ENCODE peak calls at places on chromosomes 6 and 20, in four cellular contexts. W is K562, G is HL-60, N is GM12878. U is an unnamed sample.

GRCh38 chr20:34522969-34523871 is 7.0 kb downstream of the DYNLRB1 start:
- DNase-seq in W (peak; percentile 70), G (no peak), N (no peak), U (peak; percentile 53)

GRCh38 chr20:19807901-19808300 is 49.8 kb downstream of the RIN2 start:
- DNase-seq in W (no peak), G (no peak), N (no peak), U (no peak)

GRCh38 chr20:37921341-37921929 is 18.5 kb downstream of the VSTM2L start:
- DNase-seq in W (no peak), G (no peak), N (peak; percentile 51), U (no peak)

GRCh38 chr6:38337819-38338465 is 301.8 kb downstream of the BTBD9 start:
- DNase-seq in W (no peak), G (no peak), N (no peak), U (no peak)

GRCh38 chr20:5720696-5721095 is 29.5 kb upstream of the SHLD1 start:
- DNase-seq in W (no peak), G (no peak), N (no peak), U (no peak)

GRCh38 chr20:63425846-63426485 is 46.5 kb downstream of the KCNQ2 start:
- DNase-seq in W (peak; percentile 14), G (no peak), N (no peak), U (no peak)

GRCh38 chr6:124200661-124201060 is 397.0 kb downstream of the NKAIN2 start:
- DNase-seq in W (no peak), G (no peak), N (no peak), U (no peak)

GRCh38 chr20:58690851-58691250 is 1.7 kb upstream of the NPEPL1 start:
- DNase-seq in W (no peak), G (peak; percentile 32), N (no peak), U (no peak)

GRCh38 chr20:47456952-47457724 is 44.5 kb upstream of the NCOA3 start:
- DNase-seq in W (peak; percentile 20), G (no peak), N (no peak), U (no peak)

GRCh38 chr20:39775110-39775509 is 813.0 kb downstream of the DHX35 start:
- DNase-seq in W (no peak), G (no peak), N (no peak), U (no peak)

GRCh38 chr6:42304313-42304712 is 86.7 kb upstream of the MRPS10 start:
- DNase-seq in W (no peak), G (no peak), N (no peak), U (no peak)

GRCh38 chr6:4564746-4565145 is 211.5 kb upstream of the CDYL start:
- DNase-seq in W (no peak), G (no peak), N (no peak), U (no peak)

GRCh38 chr6:14283600-14284235 is 166.1 kb downstream of the CD83 start:
- DNase-seq in W (no peak), G (peak; percentile 27), N (no peak), U (no peak)

GRCh38 chr6:52992980-52993379 is 2.1 kb downstream of the GSTA4 start:
- DNase-seq in W (no peak), G (no peak), N (no peak), U (no peak)

GRCh38 chr6:22447191-22447590 is 122.2 kb upstream of the HDGFL1 start:
- DNase-seq in W (no peak), G (no peak), N (no peak), U (no peak)

GRCh38 chr6:38586992-38587391 is 52.7 kb downstream of the BTBD9 start:
- DNase-seq in W (no peak), G (no peak), N (no peak), U (no peak)

GRCh38 chr6:71079707-71080106 is 122.8 kb upstream of the B3GAT2 start:
- DNase-seq in W (no peak), G (no peak), N (no peak), U (no peak)

GRCh38 chr6:27293436-27294152 is 18.5 kb downstream of the POM121L2 start:
- DNase-seq in W (peak; percentile 81), G (no peak), N (no peak), U (no peak)

GRCh38 chr20:32456869-32457421 is 98.8 kb downstream of the ASXL1 start:
- DNase-seq in W (no peak), G (no peak), N (no peak), U (peak; percentile 98)

GRCh38 chr6:143867236-143867635 is 3.0 kb downstream of the ZC2HC1B start:
- DNase-seq in W (no peak), G (no peak), N (no peak), U (no peak)

GRCh38 chr6:99821164-99821563 is 172.9 kb downstream of the MCHR2 start:
- DNase-seq in W (no peak), G (no peak), N (no peak), U (no peak)

GRCh38 chr20:46022411-46023147 is 6.4 kb upstream of the SLC12A5 start:
- DNase-seq in W (peak; percentile 78), G (no peak), N (no peak), U (peak; percentile 68)

GRCh38 chr6:56278186-56278585 is 30.8 kb upstream of the COL21A1 start:
- DNase-seq in W (no peak), G (no peak), N (no peak), U (no peak)

GRCh38 chr20:32527447-32528055 is 57.6 kb downstream of the NOL4L start:
- DNase-seq in W (no peak), G (no peak), N (no peak), U (no peak)

GRCh38 chr6:131164506-131164905 is 29.2 kb downstream of the AKAP7 start:
- DNase-seq in W (no peak), G (no peak), N (no peak), U (no peak)

GRCh38 chr6:10771371-10771894 is 23.8 kb downstream of the TMEM14B start:
- DNase-seq in W (peak; percentile 94), G (no peak), N (no peak), U (no peak)

GRCh38 chr20:16821211-16822089 is 73.3 kb downstream of the OTOR start:
- DNase-seq in W (peak; percentile 36), G (no peak), N (no peak), U (no peak)

GRCh38 chr6:112929661-112930060 is 582.5 kb downstream of the RFPL4B start:
- DNase-seq in W (no peak), G (no peak), N (no peak), U (no peak)

GRCh38 chr6:105781248-105781647 is 304.9 kb upstream of the PRDM1 start:
- DNase-seq in W (peak; percentile 27), G (no peak), N (no peak), U (no peak)

GRCh38 chr6:33160728-33161323 is 31.4 kb downstream of the COL11A2 start:
- DNase-seq in W (no peak), G (no peak), N (no peak), U (peak; percentile 9)

GRCh38 chr6:37232430-37233017 is 25.0 kb upstream of the TBC1D22B start:
- DNase-seq in W (peak; percentile 87), G (no peak), N (no peak), U (no peak)

GRCh38 chr20:14963262-14963663 is 625.9 kb upstream of the FLRT3 start:
- DNase-seq in W (no peak), G (no peak), N (no peak), U (no peak)

GRCh38 chr6:2918936-2919335 is 15.8 kb upstream of the SERPINB9 start:
- DNase-seq in W (no peak), G (no peak), N (no peak), U (no peak)

GRCh38 chr6:49556429-49556837 is 6.0 kb downstream of the C6orf141 start:
- DNase-seq in W (peak; percentile 87), G (no peak), N (no peak), U (no peak)

GRCh38 chr6:31836676-31837611 is 9.4 kb downstream of the HSPA1B start:
- DNase-seq in W (peak; percentile 54), G (no peak), N (no peak), U (no peak)

GRCh38 chr6:100568255-100568654 is 103.5 kb upstream of the SIM1 start:
- DNase-seq in W (no peak), G (no peak), N (no peak), U (no peak)

GRCh38 chr6:50843842-50844241 is 25.2 kb downstream of the TFAP2B start:
- DNase-seq in W (peak; percentile 80), G (no peak), N (no peak), U (no peak)

GRCh38 chr6:35396991-35397390 is 54.6 kb downstream of the PPARD start:
- DNase-seq in W (peak; percentile 39), G (no peak), N (no peak), U (no peak)

GRCh38 chr20:10556519-10557083 is 117.2 kb downstream of the JAG1 start:
- DNase-seq in W (no peak), G (no peak), N (no peak), U (no peak)

GRCh38 chr6:62446647-62447316 is 160.8 kb upstream of the KHDRBS2 start:
- DNase-seq in W (no peak), G (no peak), N (no peak), U (no peak)

DNA sequence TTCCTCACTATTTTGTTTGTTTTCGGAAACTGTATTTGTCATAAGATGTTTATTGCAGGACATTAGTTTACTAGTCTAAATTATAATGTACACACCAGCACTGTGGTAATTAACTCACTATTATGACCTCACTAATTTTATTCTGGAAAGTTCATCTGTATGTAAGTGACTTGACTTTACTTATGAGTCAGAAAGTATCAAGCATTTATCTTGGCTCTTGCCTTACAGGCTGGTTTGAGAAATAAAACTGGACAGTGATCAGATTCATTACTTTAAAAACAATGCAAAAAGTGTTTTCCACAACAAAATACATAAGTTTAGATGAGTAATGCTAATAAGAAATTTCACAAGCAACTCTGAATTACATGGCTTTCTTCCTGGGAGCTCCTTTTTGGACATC is 180.0 kb downstream of the SOD2 start:
- DNase-seq in W (no peak), G (no peak), N (no peak), U (no peak)
- TF ChIP-seq SPI1 in W (no peak), G (no peak), N (no peak), U (no peak)

GRCh38 chr20:53309515-53309914 is 284.1 kb downstream of the ZNF217 start:
- DNase-seq in W (no peak), G (no peak), N (no peak), U (no peak)
- TF ChIP-seq SPI1 in W (no peak), G (no peak), N (no peak), U (no peak)

GRCh38 chr20:35602851-35603495 is 12.7 kb upstream of the SPAG4 start:
- DNase-seq in W (no peak), G (no peak), N (no peak), U (no peak)
- TF ChIP-seq SPI1 in W (no peak), G (no peak), N (no peak), U (no peak)

GRCh38 chr6:119482850-119483285 is 133.3 kb upstream of the MAN1A1 start:
- DNase-seq in W (peak; percentile 86), G (no peak), N (no peak), U (no peak)
- TF ChIP-seq SPI1 in W (no peak), G (no peak), N (no peak), U (no peak)

DNA sequence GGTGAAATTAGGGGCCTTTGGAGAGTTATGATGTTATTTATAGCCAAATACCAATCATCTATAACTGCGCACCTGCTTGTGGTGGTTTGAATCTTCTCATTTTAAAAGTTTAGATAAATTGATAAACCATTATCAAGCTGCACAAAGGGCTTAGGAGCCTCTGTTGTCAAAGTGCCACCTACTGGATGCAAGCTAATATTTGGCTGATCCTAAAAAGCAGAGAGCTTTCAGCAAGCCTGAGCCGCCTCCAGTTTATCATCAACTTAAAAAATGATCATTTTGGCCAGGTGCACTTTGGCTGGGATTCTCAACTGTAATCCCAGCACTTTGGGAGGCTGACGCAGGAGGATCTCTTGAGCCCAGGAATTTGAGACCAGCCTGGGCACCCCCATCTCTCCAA is 58.5 kb upstream of the ATXN1 start:
- DNase-seq in W (peak; percentile 26), G (no peak), N (no peak), U (no peak)
- TF ChIP-seq SPI1 in W (no peak), G (no peak), N (no peak), U (no peak)

U was measured in GM12891.